ENCODE peak calls at places on chromosomes 6 and 20, in ten cellular contexts. G is A549; O is lower lobe of right lung; T is tibial nerve; D is CD8-positive, alpha-beta T cell; R is PC-3; J is left ventricle myocardium inferior; W is IMR-90; C is lung; A is H1. U is an unnamed sample. For H3K4me1, the result is how much of the 10 kb centered on the place peaks cover.

GRCh38 chr6:90328004-90328403 is 31.4 kb upstream of the BACH2 start:
- DNase-seq in W (peak), O (no peak), D (no peak), A (no peak), T (no peak), G (no peak), C (no peak), J (no peak), R (peak), U (no peak)

GRCh38 chr6:36033935-36034334 is 6.3 kb downstream of the MAPK14 start:
- DNase-seq in T (no peak), G (no peak), J (no peak), A (no peak), O (no peak), D (peak), W (peak), C (peak), R (peak), U (no peak)

GRCh38 chr6:84448331-84448730 is 220.9 kb upstream of the CEP162 start:
- DNase-seq in C (no peak), W (no peak), R (no peak), A (no peak), O (no peak), G (no peak), T (no peak), J (no peak), D (no peak), U (no peak)

GRCh38 chr20:43949248-43949647 is 34.6 kb downstream of the TOX2 start:
- DNase-seq in J (no peak), R (no peak), D (no peak), O (no peak), A (no peak), T (no peak), C (no peak), W (no peak), G (no peak), U (no peak)

GRCh38 chr20:17460119-17460518 is 71.1 kb downstream of the BFSP1 start:
- DNase-seq in C (no peak), W (no peak), R (no peak), A (peak), G (peak), J (no peak), D (no peak), T (no peak), O (no peak), U (no peak)

GRCh38 chr6:111734068-111734825 is 128.6 kb upstream of the TRAF3IP2 start:
- DNase-seq in G (no peak), C (no peak), R (no peak), D (no peak), T (no peak), J (no peak), O (no peak), W (peak), A (no peak), U (no peak)

GRCh38 chr6:1290805-1291204 is 21.1 kb upstream of the FOXQ1 start:
- DNase-seq in R (no peak), C (no peak), O (no peak), W (no peak), T (no peak), D (no peak), A (no peak), J (no peak), G (no peak), U (no peak)

GRCh38 chr20:3563548-3564177 is 92.8 kb downstream of the ATRN start:
- DNase-seq in G (peak), C (no peak), O (no peak), A (no peak), R (peak), T (no peak), J (no peak), W (peak), D (no peak), U (peak)

GRCh38 chr20:54267510-54268003 is 59.7 kb downstream of the PFDN4 start:
- DNase-seq in R (peak), A (no peak), O (no peak), W (peak), T (no peak), J (no peak), C (peak), G (no peak), D (no peak), U (no peak)

GRCh38 chr6:88301888-88302768 is 136.0 kb upstream of the CNR1 start:
- DNase-seq in A (no peak), J (no peak), T (no peak), G (no peak), R (no peak), O (no peak), C (no peak), W (no peak), D (no peak), U (no peak)

GRCh38 chr20:25275813-25276532 is 28.1 kb downstream of the PYGB start:
- DNase-seq in D (no peak), O (peak), J (peak), W (no peak), R (no peak), T (peak), C (no peak), A (peak), G (no peak), U (peak)

GRCh38 chr6:32179746-32180405 is 1.7 kb downstream of the RNF5 start:
- DNase-seq in R (no peak), A (no peak), W (no peak), J (no peak), D (no peak), G (no peak), C (no peak), O (no peak), T (no peak), U (no peak)
- H3K4me3 ChIP-seq in R (peak), A (no peak), W (no peak), J (peak), D (peak), G (no peak), C (no peak), O (peak), T (no peak), U (no peak)

GRCh38 chr6:142411145-142411544 is 109.3 kb downstream of the ADGRG6 start:
- DNase-seq in J (no peak), D (no peak), A (no peak), T (no peak), G (no peak), C (no peak), O (no peak), W (no peak), R (no peak), U (no peak)
- H3K4me1 ChIP-seq in J (under half), D (under half), A (under half), T (under half), G (half or more), C (under half), O (under half), W (under half), R (under half), U (under half)

GRCh38 chr6:118281291-118281690 is 266.8 kb upstream of the PLN start:
- DNase-seq in C (no peak), T (no peak), G (no peak), R (no peak), D (no peak), W (no peak), J (no peak), A (no peak), O (no peak), U (no peak)
- TF ChIP-seq CTCF in C (no peak), T (no peak), G (no peak), R (peak), D (no peak), W (peak), J (no peak), A (peak), O (no peak), U (no peak)

GRCh38 chr6:109083657-109084056 is 11.0 kb downstream of the SESN1 start:
- DNase-seq in A (no peak), W (no peak), D (no peak), C (no peak), G (no peak), O (no peak), T (no peak), J (no peak), R (no peak), U (no peak)
- H3K4me3 ChIP-seq in A (no peak), W (no peak), D (no peak), C (no peak), G (no peak), O (no peak), T (no peak), J (peak), R (no peak), U (no peak)

U was measured in pancreas.